ENCODE peak calls at places on chromosomes 6 and 20, in five cellular contexts. B is tibial nerve, T is fibroblast of lung, A is IMR-90, G is heart right ventricle. W is an unnamed sample.

GRCh38 chr6:169326067-169326799 is 72.6 kb upstream of the THBS2 start:
- DNase-seq in T (peak), G (no peak), A (peak), B (no peak), W (peak)

GRCh38 chr20:55390791-55391190 is 614.5 kb downstream of the CBLN4 start:
- DNase-seq in T (no peak), B (no peak), A (no peak), G (no peak), W (no peak)

GRCh38 chr6:19354181-19354580 is 483.0 kb upstream of the ID4 start:
- DNase-seq in A (no peak), B (no peak), T (no peak), G (no peak), W (no peak)

GRCh38 chr20:52242237-52243230 is 51.0 kb upstream of the ZFP64 start:
- DNase-seq in A (peak), B (no peak), G (no peak), T (peak), W (peak)

GRCh38 chr6:22631101-22631500 is 61.7 kb downstream of the HDGFL1 start:
- DNase-seq in G (no peak), T (peak), A (peak), B (no peak), W (no peak)

GRCh38 chr20:46955601-46956556 is 61.2 kb downstream of the EYA2 start:
- DNase-seq in T (peak), G (no peak), A (peak), B (no peak), W (no peak)

GRCh38 chr6:39786636-39787035 is 5.5 kb upstream of the DAAM2 start:
- DNase-seq in G (no peak), T (no peak), A (no peak), B (no peak), W (no peak)

GRCh38 chr20:51402201-51402600 is 140.3 kb downstream of the NFATC2 start:
- DNase-seq in G (no peak), T (peak), A (peak), B (no peak), W (peak)

GRCh38 chr6:156659317-156660198 is 117.6 kb upstream of the ARID1B start:
- DNase-seq in B (no peak), A (no peak), T (no peak), G (no peak), W (no peak)

GRCh38 chr6:43544461-43544860 is 27.6 kb downstream of the POLR1C start:
- DNase-seq in B (no peak), T (no peak), G (no peak), A (no peak), W (no peak)
- TF ChIP-seq CTCF in B (no peak), T (no peak), G (no peak), A (no peak), W (no peak)

DNA sequence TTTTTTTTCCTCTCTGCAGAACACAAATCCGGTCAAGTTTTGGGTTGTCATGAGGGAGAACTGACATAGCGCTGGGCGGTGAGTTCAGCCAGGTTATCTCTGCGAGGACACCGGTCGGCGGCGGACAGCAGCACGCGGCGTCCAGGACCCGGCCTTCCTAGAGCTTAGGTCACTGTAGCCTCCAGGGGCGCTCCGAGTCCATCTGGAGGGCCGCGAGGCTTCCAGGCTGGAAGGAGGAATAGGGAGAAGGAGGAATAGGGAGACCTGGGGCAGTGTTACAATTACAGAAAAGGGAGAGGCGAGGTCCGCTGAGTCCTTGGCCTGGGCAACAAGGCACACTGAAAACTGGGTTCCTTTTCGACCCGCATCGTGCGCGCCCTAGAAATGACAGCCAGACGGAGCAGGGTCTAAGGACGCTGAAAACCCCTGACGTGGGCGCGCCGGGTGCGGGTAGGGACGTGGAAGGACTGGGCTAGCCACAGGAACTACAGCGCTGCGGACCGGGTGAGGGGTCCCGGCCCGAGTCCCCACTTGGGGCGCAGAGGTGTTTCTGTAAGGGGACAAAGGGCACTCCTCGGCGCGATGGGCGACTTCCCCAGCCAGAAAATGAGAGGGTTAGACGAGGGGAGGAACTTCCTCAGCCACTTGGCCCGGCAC is 536 bp upstream of the FNDC1 start:
- DNase-seq in A (peak), T (peak), G (peak), B (peak), W (peak)
- H3K4me3 ChIP-seq in A (no peak), T (peak), G (peak), B (peak), W (no peak)

GRCh38 chr6:14638562-14638931 is 521.0 kb downstream of the CD83 start:
- DNase-seq in A (no peak), G (no peak), B (no peak), T (no peak), W (no peak)

GRCh38 chr6:14641401-14641800 is 523.8 kb downstream of the CD83 start:
- DNase-seq in G (no peak), B (no peak), T (no peak), A (no peak), W (no peak)

GRCh38 chr6:14639983-14640599 is 522.5 kb downstream of the CD83 start:
- DNase-seq in A (peak), G (no peak), T (no peak), B (no peak), W (no peak)

GRCh38 chr6:14640631-14641030 is 523.1 kb downstream of the CD83 start:
- DNase-seq in G (no peak), T (no peak), A (no peak), B (no peak), W (no peak)

GRCh38 chr6:14638932-14639875 is 521.6 kb downstream of the CD83 start:
- DNase-seq in B (no peak), T (peak), G (peak), A (peak), W (peak)
- TF ChIP-seq CTCF in B (peak), T (no peak), G (no peak), A (no peak), W (no peak)

DNA sequence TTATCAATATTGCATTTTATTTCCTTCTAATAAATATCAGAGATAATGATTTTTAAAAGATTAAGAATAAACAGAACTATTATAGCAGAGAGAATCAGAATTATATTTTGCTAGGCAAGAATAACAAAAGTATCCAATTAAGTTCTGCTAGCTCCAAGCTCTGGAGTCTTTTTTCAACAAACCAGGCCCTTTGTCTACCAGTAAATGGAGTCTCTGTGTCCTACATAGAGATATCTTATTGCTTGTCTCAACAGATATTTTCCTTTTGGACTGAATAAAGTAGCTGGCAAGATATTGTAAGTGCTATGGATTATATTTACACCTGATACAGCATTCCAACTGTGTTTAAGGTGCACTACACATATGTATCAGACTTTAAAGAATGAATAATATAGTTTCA is 107.1 kb downstream of the DST start:
- DNase-seq in A (no peak), B (no peak), G (no peak), T (no peak), W (no peak)
- H3K4me3 ChIP-seq in A (no peak), B (no peak), G (no peak), T (no peak), W (no peak)

GRCh38 chr6:31689249-31690110 is 8.6 kb upstream of the LY6G5C start:
- DNase-seq in B (no peak), G (no peak), A (no peak), T (no peak), W (no peak)
- TF ChIP-seq CTCF in B (no peak), G (peak), A (peak), T (peak), W (peak)

GRCh38 chr6:89547286-89547685 is 91.3 kb downstream of the LYRM2 start:
- DNase-seq in B (no peak), A (no peak), T (no peak), G (no peak), W (no peak)

GRCh38 chr6:89539779-89540178 is 98.8 kb downstream of the LYRM2 start:
- DNase-seq in A (no peak), T (no peak), G (no peak), B (no peak), W (no peak)

GRCh38 chr6:89542856-89543254 is 95.7 kb downstream of the LYRM2 start:
- DNase-seq in B (no peak), G (no peak), A (no peak), T (no peak), W (no peak)

DNA sequence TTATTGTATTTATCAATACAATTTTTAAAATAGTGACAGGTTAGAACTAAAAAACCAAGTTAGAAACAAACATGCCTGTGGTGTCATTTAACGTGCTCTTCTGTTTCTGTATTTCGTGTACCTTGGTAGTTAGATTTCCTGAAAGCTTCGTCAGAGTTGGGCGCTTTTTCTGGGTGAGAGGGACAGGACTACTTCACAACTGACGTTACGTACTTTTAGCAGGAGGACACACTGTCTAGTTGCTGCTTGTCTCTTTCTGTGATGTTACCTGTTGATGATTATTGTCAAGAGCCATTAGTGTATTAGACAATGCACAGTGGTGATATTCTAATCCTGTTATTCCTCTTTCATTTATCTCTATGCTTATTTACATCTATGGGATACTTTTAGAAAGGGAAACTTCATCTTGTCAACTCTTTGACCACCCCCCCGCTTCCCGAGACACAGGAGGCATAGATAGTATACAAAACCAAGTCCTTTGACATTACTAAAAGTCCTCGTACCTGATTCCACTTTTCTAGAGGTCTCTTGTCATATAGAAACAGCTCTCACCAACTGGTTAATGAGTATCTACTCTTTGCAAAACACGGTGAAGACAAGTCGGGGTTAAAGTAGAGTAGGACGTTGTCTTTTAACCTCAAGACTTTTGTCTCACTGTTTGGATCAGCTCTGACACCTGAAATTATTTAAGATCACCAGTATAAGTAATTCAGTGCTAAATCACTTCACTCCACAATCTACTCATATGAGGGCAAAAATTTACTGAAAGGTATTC is 96.3 kb downstream of the LYRM2 start:
- DNase-seq in A (no peak), G (no peak), T (no peak), B (no peak), W (no peak)
- H3K4me3 ChIP-seq in A (no peak), G (no peak), T (no peak), B (no peak), W (no peak)

DNA sequence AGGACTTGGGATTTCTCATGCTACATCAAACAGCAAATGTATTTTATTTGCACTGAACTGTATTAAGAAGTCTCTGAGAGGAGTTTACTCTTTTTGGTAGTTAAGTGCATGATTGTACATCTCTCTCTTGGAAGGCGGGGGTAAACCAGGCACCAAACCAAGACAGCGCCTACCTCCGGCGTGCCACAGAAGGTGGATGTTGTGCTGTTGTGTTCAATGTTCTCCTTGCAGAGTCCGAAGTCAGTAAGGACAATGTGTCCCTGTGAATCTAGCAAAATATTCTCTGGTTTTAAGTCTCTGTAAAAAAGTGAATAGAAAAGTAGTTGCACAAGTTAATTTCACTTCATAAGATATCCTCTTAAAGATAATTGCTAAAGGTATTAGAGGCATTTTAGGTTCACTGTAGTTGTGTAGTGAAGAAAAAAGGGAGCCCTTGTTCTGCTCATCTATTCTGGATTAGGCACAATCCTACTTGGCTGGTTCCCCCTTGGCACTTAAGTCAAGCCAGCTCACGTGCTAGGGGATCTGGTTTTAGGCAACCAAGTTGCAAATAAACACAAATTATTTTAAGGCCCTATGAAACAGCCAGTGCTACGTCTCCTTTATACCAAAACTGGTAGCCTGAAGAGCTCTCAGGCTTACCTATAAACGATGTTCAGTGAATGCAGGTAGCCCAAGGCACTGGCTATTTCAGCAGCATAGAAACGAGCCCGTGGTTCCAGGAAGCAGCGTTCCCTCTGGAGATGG is 119.8 kb upstream of the SLC2A12 start:
- DNase-seq in G (no peak), T (no peak), B (no peak), A (peak), W (peak)
- TF ChIP-seq CTCF in G (no peak), T (no peak), B (no peak), A (no peak), W (no peak)